ENCODE peak calls at places on chromosomes 7 and 10, in nine cellular contexts. S is sigmoid colon, H is K562, I is esophagus muscularis mucosa, E is transverse colon, B is upper lobe of left lung, W is prostate gland, P is H1, N is stomach. Y is an unnamed sample.

GRCh38 chr7:140722254-140722653 is 25.7 kb downstream of the NDUFB2 start:
- DNase-seq in S (no peak), H (no peak), I (no peak), E (no peak), B (no peak), W (no peak), P (no peak), N (no peak), Y (no peak)

GRCh38 chr7:122546496-122546895 is 152.4 kb downstream of the RNF133 start:
- DNase-seq in S (peak), H (no peak), I (no peak), E (no peak), B (no peak), W (no peak), P (no peak), N (no peak), Y (no peak)

GRCh38 chr10:49761201-49761788 is 828 bp downstream of the OGDHL start:
- DNase-seq in S (no peak), H (no peak), I (no peak), E (no peak), B (no peak), W (no peak), P (no peak), N (peak), Y (no peak)

GRCh38 chr10:27995311-27995710 is 3.6 kb downstream of the ODAD2 start:
- DNase-seq in S (no peak), H (no peak), I (no peak), E (no peak), B (no peak), W (no peak), P (no peak), N (no peak), Y (no peak)

GRCh38 chr10:52226448-52226847 is 87.6 kb upstream of the DKK1 start:
- DNase-seq in S (no peak), H (no peak), I (no peak), E (no peak), B (no peak), W (no peak), P (no peak), N (no peak), Y (no peak)

GRCh38 chr10:21260060-21260792 is 265.3 kb downstream of the SKIDA1 start:
- DNase-seq in S (no peak), H (no peak), I (no peak), E (no peak), B (no peak), W (no peak), P (no peak), N (no peak), Y (no peak)

GRCh38 chr10:130002606-130003005 is 38.5 kb upstream of the EBF3 start:
- DNase-seq in S (no peak), H (no peak), I (no peak), E (no peak), B (no peak), W (no peak), P (no peak), N (no peak), Y (no peak)

GRCh38 chr7:7639847-7640220 is 718 bp upstream of the UMAD1 start:
- DNase-seq in S (no peak), H (no peak), I (no peak), E (peak), B (no peak), W (peak), P (no peak), N (no peak), Y (no peak)

GRCh38 chr7:91249506-91250233 is 14.6 kb upstream of the FZD1 start:
- DNase-seq in S (no peak), H (no peak), I (no peak), E (no peak), B (no peak), W (peak), P (no peak), N (no peak), Y (no peak)

GRCh38 chr10:3652886-3653285 is 132.1 kb downstream of the KLF6 start:
- DNase-seq in S (no peak), H (no peak), I (no peak), E (no peak), B (no peak), W (no peak), P (no peak), N (no peak), Y (no peak)

GRCh38 chr10:4081691-4082111 is 296.7 kb upstream of the KLF6 start:
- DNase-seq in S (no peak), H (no peak), I (no peak), E (no peak), B (no peak), W (no peak), P (no peak), N (no peak), Y (no peak)

GRCh38 chr7:142508251-142508650 is 241.0 kb upstream of the PRSS1 start:
- DNase-seq in S (no peak), H (no peak), I (no peak), E (peak), B (no peak), W (no peak), P (no peak), N (peak), Y (no peak)

GRCh38 chr7:3236268-3236667 is 64.8 kb upstream of the SDK1 start:
- DNase-seq in S (no peak), H (no peak), I (peak), E (no peak), B (no peak), W (no peak), P (no peak), N (no peak), Y (no peak)

GRCh38 chr10:104026762-104027161 is 58.9 kb downstream of the COL17A1 start:
- DNase-seq in S (no peak), H (no peak), I (no peak), E (no peak), B (no peak), W (no peak), P (no peak), N (no peak), Y (no peak)

GRCh38 chr10:28411648-28412047 is 108.8 kb upstream of the MPP7 start:
- DNase-seq in S (no peak), H (no peak), I (no peak), E (no peak), B (no peak), W (no peak), P (no peak), N (no peak), Y (no peak)

GRCh38 chr10:35372329-35372728 is 36.0 kb downstream of the CCNY start:
- DNase-seq in S (peak), H (no peak), I (no peak), E (no peak), B (no peak), W (no peak), P (no peak), N (no peak), Y (no peak)

GRCh38 chr7:1340640-1341360 is 108.1 kb downstream of the UNCX start:
- DNase-seq in S (peak), H (no peak), I (no peak), E (no peak), B (peak), W (no peak), P (no peak), N (no peak), Y (peak)

GRCh38 chr7:132351858-132352539 is 224.3 kb downstream of the PLXNA4 start:
- DNase-seq in S (no peak), H (no peak), I (no peak), E (no peak), B (no peak), W (no peak), P (no peak), N (no peak), Y (no peak)

GRCh38 chr10:97399843-97400545 is 1.1 kb downstream of the RRP12 start:
- DNase-seq in S (no peak), H (peak), I (no peak), E (peak), B (no peak), W (peak), P (no peak), N (peak), Y (peak)

GRCh38 chr10:68086011-68086410 is 10.9 kb upstream of the HERC4 start:
- DNase-seq in S (no peak), H (no peak), I (no peak), E (no peak), B (no peak), W (no peak), P (no peak), N (no peak), Y (no peak)

GRCh38 chr10:61215276-61215675 is 237.9 kb downstream of the TMEM26 start:
- DNase-seq in S (no peak), H (no peak), I (no peak), E (no peak), B (no peak), W (no peak), P (no peak), N (no peak), Y (no peak)

GRCh38 chr10:586716-587115 is 102.8 kb downstream of the DIP2C start:
- DNase-seq in S (no peak), H (no peak), I (no peak), E (no peak), B (no peak), W (no peak), P (no peak), N (no peak), Y (no peak)

GRCh38 chr7:91718071-91718470 is 162.4 kb downstream of the MTERF1 start:
- DNase-seq in S (no peak), H (no peak), I (no peak), E (no peak), B (no peak), W (no peak), P (no peak), N (no peak), Y (no peak)

GRCh38 chr7:11623093-11623678 is 208.8 kb downstream of the THSD7A start:
- DNase-seq in S (no peak), H (no peak), I (no peak), E (no peak), B (no peak), W (no peak), P (no peak), N (no peak), Y (no peak)

GRCh38 chr7:80475383-80475782 is 36.5 kb downstream of the GNAT3 start:
- DNase-seq in S (no peak), H (no peak), I (no peak), E (no peak), B (no peak), W (no peak), P (no peak), N (no peak), Y (no peak)

GRCh38 chr7:99372275-99373085 is 2.0 kb upstream of the ARPC1B start:
- DNase-seq in S (peak), H (peak), I (no peak), E (peak), B (no peak), W (no peak), P (no peak), N (peak), Y (peak)

GRCh38 chr10:98924526-98924925 is 311.1 kb downstream of the HPSE2 start:
- DNase-seq in S (no peak), H (no peak), I (no peak), E (no peak), B (no peak), W (no peak), P (no peak), N (no peak), Y (no peak)

GRCh38 chr10:12915637-12916168 is 85.8 kb downstream of the CCDC3 start:
- DNase-seq in S (no peak), H (no peak), I (no peak), E (no peak), B (no peak), W (no peak), P (no peak), N (no peak), Y (no peak)

GRCh38 chr10:46033602-46034011 is 3.2 kb upstream of the NCOA4 start:
- DNase-seq in S (no peak), H (no peak), I (no peak), E (no peak), B (no peak), W (no peak), P (no peak), N (peak), Y (no peak)

GRCh38 chr10:59606551-59606961 is 103.1 kb downstream of the SLC16A9 start:
- DNase-seq in S (no peak), H (no peak), I (no peak), E (no peak), B (no peak), W (no peak), P (no peak), N (no peak), Y (no peak)

GRCh38 chr10:97858001-97858439 is 8.4 kb downstream of the GOLGA7B start:
- DNase-seq in S (no peak), H (no peak), I (no peak), E (no peak), B (no peak), W (no peak), P (no peak), N (no peak), Y (no peak)

DNA sequence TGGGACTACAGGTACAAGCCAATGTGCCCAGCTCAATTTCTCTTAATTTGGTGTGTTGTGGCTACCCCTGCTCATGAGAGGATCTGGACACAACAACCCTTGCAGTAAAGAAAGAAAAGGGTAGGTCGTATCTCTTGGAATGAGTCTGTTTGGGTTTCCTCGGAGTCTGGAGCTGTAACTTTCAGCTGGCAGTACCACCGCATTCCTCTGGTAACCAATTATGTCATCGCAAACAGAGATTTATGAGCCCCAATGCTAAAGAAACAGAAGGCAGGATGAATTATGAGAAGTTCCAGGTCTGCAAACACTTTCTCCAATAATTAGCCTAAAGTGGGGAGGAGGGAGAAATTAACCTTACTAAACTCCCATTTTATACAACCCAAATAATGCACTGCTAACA is 186.6 kb upstream of the NRP1 start:
- DNase-seq in S (no peak), H (no peak), I (no peak), E (no peak), B (no peak), W (peak), P (no peak), N (no peak), Y (no peak)
- TF ChIP-seq POLR2AphosphoS5 in S (no peak), H (no peak), I (no peak), E (no peak), B (no peak), W (peak), P (no peak), N (no peak), Y (no peak)

DNA sequence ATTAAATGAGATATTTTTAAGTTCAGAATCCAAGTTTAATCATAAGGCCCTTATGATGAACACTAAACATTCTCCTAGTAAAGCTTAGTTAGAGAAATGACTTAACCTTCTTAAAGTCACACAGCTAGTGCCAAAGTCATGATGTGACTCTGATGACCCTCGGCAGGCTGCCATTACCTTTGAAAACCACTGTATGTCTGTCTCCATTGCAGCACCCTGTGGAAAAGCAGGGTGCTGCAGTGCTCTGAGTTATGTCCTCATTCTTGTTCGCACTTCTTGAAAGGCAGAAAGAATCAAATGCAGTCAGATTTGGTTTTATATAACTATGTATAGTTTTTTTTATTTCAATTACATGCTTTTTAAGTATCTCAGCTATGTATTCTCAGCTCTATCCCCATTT is 105.0 kb downstream of the PHTF2 start:
- DNase-seq in S (no peak), H (no peak), I (no peak), E (no peak), B (no peak), W (no peak), P (no peak), N (no peak), Y (no peak)
- TF ChIP-seq CTCF in S (no peak), H (peak), I (peak), E (no peak), B (peak), W (no peak), P (peak), N (no peak), Y (peak)

DNA sequence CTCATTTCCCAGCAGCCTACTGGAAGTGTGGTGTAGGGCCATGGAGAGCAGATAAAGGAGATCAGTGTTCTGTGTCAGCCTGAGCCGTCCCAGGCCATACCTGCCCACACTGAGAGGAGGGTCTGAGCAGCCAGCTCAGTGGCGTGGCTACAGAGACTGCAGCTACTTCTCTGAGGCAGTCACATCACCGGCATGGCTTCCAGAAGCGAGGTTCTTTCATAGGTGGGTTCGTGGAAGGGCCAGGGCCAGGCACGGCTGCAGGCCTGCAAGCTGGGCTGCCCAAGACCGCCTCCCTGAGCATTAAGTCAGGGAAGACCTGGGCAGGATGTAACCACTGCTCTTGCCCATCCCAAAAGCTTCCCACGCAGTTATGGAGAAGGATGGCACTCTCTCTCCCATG is 34.9 kb downstream of the LDB3 start:
- DNase-seq in S (no peak), H (no peak), I (no peak), E (no peak), B (no peak), W (no peak), P (no peak), N (no peak), Y (peak)
- TF ChIP-seq POLR2A in S (no peak), H (no peak), I (no peak), E (no peak), B (no peak), W (no peak), P (no peak), N (no peak), Y (no peak)

GRCh38 chr10:71856619-71857018 is 5.6 kb upstream of the PSAP start:
- DNase-seq in S (no peak), H (no peak), I (no peak), E (no peak), B (no peak), W (no peak), P (no peak), N (no peak), Y (peak)

GRCh38 chr10:71864861-71865473 is 13.9 kb upstream of the PSAP start:
- DNase-seq in S (no peak), H (no peak), I (no peak), E (no peak), B (no peak), W (no peak), P (no peak), N (no peak), Y (peak)

GRCh38 chr10:71863203-71863602 is 12.2 kb upstream of the PSAP start:
- DNase-seq in S (no peak), H (no peak), I (no peak), E (no peak), B (no peak), W (no peak), P (no peak), N (no peak), Y (peak)

GRCh38 chr10:71857934-71858890 is 7.2 kb upstream of the PSAP start:
- DNase-seq in S (peak), H (no peak), I (no peak), E (no peak), B (no peak), W (no peak), P (no peak), N (no peak), Y (peak)

GRCh38 chr10:71860243-71861029 is 9.4 kb upstream of the PSAP start:
- DNase-seq in S (peak), H (peak), I (peak), E (peak), B (peak), W (peak), P (peak), N (peak), Y (peak)
- TF ChIP-seq POLR2AphosphoS5 in S (peak), H (peak), I (peak), E (peak), B (peak), W (peak), P (no peak), N (peak), Y (peak)

GRCh38 chr7:157474685-157475084 is 137.9 kb downstream of the DNAJB6 start:
- DNase-seq in S (peak), H (peak), I (no peak), E (no peak), B (no peak), W (no peak), P (peak), N (peak), Y (peak)
- TF ChIP-seq CTCF in S (no peak), H (peak), I (no peak), E (no peak), B (peak), W (peak), P (peak), N (no peak), Y (peak)

GRCh38 chr10:19819419-19820033 is 3.3 kb downstream of the PLXDC2 start:
- DNase-seq in S (no peak), H (peak), I (no peak), E (peak), B (no peak), W (peak), P (no peak), N (no peak), Y (no peak)
- TF ChIP-seq POLR2A in S (no peak), H (no peak), I (no peak), E (no peak), B (no peak), W (no peak), P (no peak), N (no peak), Y (no peak)

GRCh38 chr7:75637854-75638606 is 100.7 kb downstream of the HIP1 start:
- DNase-seq in S (no peak), H (no peak), I (no peak), E (no peak), B (no peak), W (no peak), P (no peak), N (no peak), Y (no peak)

GRCh38 chr7:75638607-75639070 is 100.1 kb downstream of the HIP1 start:
- DNase-seq in S (peak), H (peak), I (no peak), E (peak), B (peak), W (peak), P (no peak), N (peak), Y (peak)

GRCh38 chr7:75639893-75640600 is 98.7 kb downstream of the HIP1 start:
- DNase-seq in S (no peak), H (no peak), I (no peak), E (no peak), B (no peak), W (no peak), P (no peak), N (no peak), Y (no peak)

GRCh38 chr7:75642810-75643486 is 95.8 kb downstream of the HIP1 start:
- DNase-seq in S (no peak), H (peak), I (no peak), E (peak), B (no peak), W (peak), P (no peak), N (peak), Y (no peak)

GRCh38 chr7:75639071-75639892 is 99.5 kb downstream of the HIP1 start:
- DNase-seq in S (peak), H (peak), I (no peak), E (peak), B (peak), W (no peak), P (no peak), N (peak), Y (peak)
- TF ChIP-seq POLR2AphosphoS5 in S (no peak), H (no peak), I (no peak), E (no peak), B (no peak), W (no peak), P (peak), N (no peak), Y (peak)

Y was measured in spleen.